ENCODE peak calls at places on chromosomes 3 and 15, in six cellular contexts. One of them, this sample, is unnamed.

GRCh38 chr15:62883938-62884479 is 158.5 kb upstream of the TPM1 start:
- DNase-seq in retina: no peak
- DNase-seq in left lobe of liver: no peak
- DNase-seq in stimulated activated CD4-positive, alpha-beta T cell treated with anti-CD3 and anti-CD28 coated beads, Interleukin-2, amount 100 ng/mL, for 24 hours: no peak
- DNase-seq in HTR-8/SVneo: no peak
- DNase-seq in fibroblast of mammary gland: peak; percentile 82
- DNase-seq in this sample: no peak

GRCh38 chr15:67107014-67107812 is 41.8 kb downstream of the SMAD3 start:
- DNase-seq in fibroblast of mammary gland: peak; percentile 100
- DNase-seq in stimulated activated CD4-positive, alpha-beta T cell treated with anti-CD3 and anti-CD28 coated beads, Interleukin-2, amount 100 ng/mL, for 24 hours: no peak
- DNase-seq in left lobe of liver: no peak
- DNase-seq in HTR-8/SVneo: peak; percentile 95
- DNase-seq in retina: no peak
- DNase-seq in this sample: peak; percentile 60

GRCh38 chr15:89472785-89473256 is 23.6 kb downstream of the RHCG start:
- DNase-seq in fibroblast of mammary gland: peak; percentile 55
- DNase-seq in left lobe of liver: peak; percentile 68
- DNase-seq in retina: peak; percentile 86
- DNase-seq in stimulated activated CD4-positive, alpha-beta T cell treated with anti-CD3 and anti-CD28 coated beads, Interleukin-2, amount 100 ng/mL, for 24 hours: peak; percentile 34
- DNase-seq in HTR-8/SVneo: peak; percentile 83
- DNase-seq in this sample: no peak

GRCh38 chr15:33098082-33099058 is 96.1 kb downstream of the FMN1 start:
- DNase-seq in HTR-8/SVneo: peak; percentile 41
- DNase-seq in retina: no peak
- DNase-seq in left lobe of liver: no peak
- DNase-seq in stimulated activated CD4-positive, alpha-beta T cell treated with anti-CD3 and anti-CD28 coated beads, Interleukin-2, amount 100 ng/mL, for 24 hours: no peak
- DNase-seq in fibroblast of mammary gland: peak; percentile 76
- DNase-seq in this sample: peak; percentile 70

GRCh38 chr3:173066044-173066679 is 74.9 kb downstream of the SPATA16 start:
- DNase-seq in HTR-8/SVneo: no peak
- DNase-seq in left lobe of liver: no peak
- DNase-seq in retina: no peak
- DNase-seq in stimulated activated CD4-positive, alpha-beta T cell treated with anti-CD3 and anti-CD28 coated beads, Interleukin-2, amount 100 ng/mL, for 24 hours: no peak
- DNase-seq in fibroblast of mammary gland: no peak
- DNase-seq in this sample: peak; percentile 11

GRCh38 chr15:55343168-55343567 is 24.1 kb downstream of the PIGB start:
- DNase-seq in HTR-8/SVneo: no peak
- DNase-seq in stimulated activated CD4-positive, alpha-beta T cell treated with anti-CD3 and anti-CD28 coated beads, Interleukin-2, amount 100 ng/mL, for 24 hours: no peak
- DNase-seq in left lobe of liver: no peak
- DNase-seq in fibroblast of mammary gland: no peak
- DNase-seq in retina: no peak
- DNase-seq in this sample: peak; percentile 38

GRCh38 chr15:49758456-49758855 is 137.6 kb downstream of the DTWD1 start:
- DNase-seq in HTR-8/SVneo: no peak
- DNase-seq in stimulated activated CD4-positive, alpha-beta T cell treated with anti-CD3 and anti-CD28 coated beads, Interleukin-2, amount 100 ng/mL, for 24 hours: no peak
- DNase-seq in fibroblast of mammary gland: no peak
- DNase-seq in retina: no peak
- DNase-seq in left lobe of liver: no peak
- DNase-seq in this sample: no peak

GRCh38 chr3:125123906-125124305 is 68.1 kb upstream of the HEG1 start:
- DNase-seq in HTR-8/SVneo: no peak
- DNase-seq in stimulated activated CD4-positive, alpha-beta T cell treated with anti-CD3 and anti-CD28 coated beads, Interleukin-2, amount 100 ng/mL, for 24 hours: no peak
- DNase-seq in fibroblast of mammary gland: peak; percentile 65
- DNase-seq in left lobe of liver: no peak
- DNase-seq in retina: no peak
- DNase-seq in this sample: no peak

This sample was measured in foreskin melanocyte.